ENCODE peak calls at places on chromosomes 3 and 15, in five cellular contexts. W is AG10803, B is BE2C, G is AG08395, J is adrenal gland. V is an unnamed sample.
A peak's percentile ranks its signal among the peaks of the same experiment; 100 is the strongest.

GRCh38 chr3:33949074-33949473 is 150.6 kb downstream of the PDCD6IP start:
- DNase-seq in G (no peak), W (no peak), B (no peak), J (no peak), V (no peak)

GRCh38 chr3:112767177-112767576 is 79.5 kb downstream of the CD200R1L start:
- DNase-seq in G (peak; percentile 20), J (no peak), W (peak; percentile 55), B (no peak), V (no peak)

GRCh38 chr3:43867673-43868072 is 176.9 kb downstream of the ABHD5 start:
- DNase-seq in J (peak; percentile 51), G (peak; percentile 72), W (peak; percentile 97), B (no peak), V (no peak)

GRCh38 chr3:42005426-42005825 is 43.5 kb upstream of the ULK4 start:
- DNase-seq in J (no peak), W (no peak), B (no peak), G (no peak), V (no peak)

GRCh38 chr3:8641472-8641871 is 3.1 kb downstream of the SSUH2 start:
- DNase-seq in B (no peak), J (no peak), G (no peak), W (no peak), V (no peak)

GRCh38 chr3:43707998-43708397 is 17.3 kb downstream of the ABHD5 start:
- DNase-seq in B (no peak), W (peak; percentile 86), G (peak; percentile 85), J (no peak), V (no peak)

GRCh38 chr15:75455982-75456531 is 4.6 kb upstream of the SIN3A start:
- DNase-seq in W (peak; percentile 49), G (peak; percentile 42), J (peak; percentile 61), B (no peak), V (peak; percentile 64)

GRCh38 chr3:128879991-128880390 is 571 bp downstream of the ACAD9 start:
- DNase-seq in J (no peak), W (no peak), G (peak; percentile 5), B (no peak), V (no peak)

GRCh38 chr3:100106531-100107155 is 7.7 kb downstream of the FILIP1L start:
- DNase-seq in J (no peak), B (no peak), W (peak; percentile 40), G (no peak), V (no peak)

GRCh38 chr3:122668930-122669730 is 11.5 kb upstream of the PARP14 start:
- DNase-seq in G (peak; percentile 47), W (peak; percentile 61), B (no peak), J (no peak), V (no peak)

GRCh38 chr3:84967767-84968581 is 9.2 kb downstream of the CADM2 start:
- DNase-seq in J (no peak), B (no peak), G (no peak), W (peak; percentile 0), V (no peak)

GRCh38 chr3:160618363-160618762 is 53.0 kb upstream of the KPNA4 start:
- DNase-seq in J (no peak), B (no peak), G (no peak), W (no peak), V (no peak)

GRCh38 chr3:186411994-186412393 is 50.0 kb upstream of the DGKG start:
- DNase-seq in B (no peak), W (no peak), J (no peak), G (no peak), V (no peak)

GRCh38 chr3:150757768-150758167 is 5.2 kb downstream of the SIAH2 start:
- DNase-seq in G (no peak), W (no peak), B (no peak), J (no peak), V (no peak)

GRCh38 chr3:43706342-43706741 is 15.6 kb downstream of the ABHD5 start:
- DNase-seq in J (no peak), B (no peak), G (no peak), W (no peak), V (no peak)

GRCh38 chr3:42728668-42729364 is 26.2 kb upstream of the HHATL start:
- DNase-seq in G (no peak), B (no peak), J (no peak), W (no peak), V (no peak)

GRCh38 chr3:62139957-62140356 is 233.4 kb downstream of the FEZF2 start:
- DNase-seq in W (peak; percentile 25), B (no peak), G (no peak), J (no peak), V (no peak)

GRCh38 chr15:39860200-39860599 is 59.9 kb downstream of the GPR176 start:
- DNase-seq in G (no peak), W (peak; percentile 63), J (peak; percentile 14), B (no peak), V (no peak)

GRCh38 chr3:114308377-114308776 is 14.5 kb downstream of the TIGIT start:
- DNase-seq in G (no peak), B (no peak), J (no peak), W (no peak), V (no peak)

GRCh38 chr3:57864853-57865252 is 108.7 kb downstream of the SLMAP start:
- DNase-seq in G (peak; percentile 10), B (no peak), J (no peak), W (peak; percentile 49), V (no peak)

GRCh38 chr3:32432711-32433530 is 41.3 kb downstream of the CMTM7 start:
- DNase-seq in B (no peak), G (no peak), J (no peak), W (peak; percentile 50), V (no peak)

GRCh38 chr3:60000311-60001105 is 950.7 kb upstream of the CFAP20DC start:
- DNase-seq in G (no peak), J (no peak), W (no peak), B (no peak), V (no peak)

GRCh38 chr15:97547381-97547780 is 413.1 kb upstream of the ARRDC4 start:
- DNase-seq in J (no peak), G (no peak), B (no peak), W (no peak), V (no peak)

GRCh38 chr3:77256584-77257488 is 216.9 kb downstream of the ROBO2 start:
- DNase-seq in W (no peak), B (peak; percentile 43), J (no peak), G (no peak), V (no peak)

GRCh38 chr15:92733934-92734521 is 78.5 kb upstream of the FAM174B start:
- DNase-seq in B (peak; percentile 48), J (peak; percentile 36), W (peak; percentile 25), G (peak; percentile 21), V (no peak)

GRCh38 chr3:188700497-188700896 is 471.3 kb upstream of the TPRG1 start:
- DNase-seq in W (no peak), B (no peak), G (no peak), J (no peak), V (no peak)

GRCh38 chr3:113747719-113748046 is 848 bp downstream of the ATP6V1A start:
- DNase-seq in W (peak; percentile 15), B (no peak), G (no peak), J (no peak), V (no peak)

GRCh38 chr3:69282191-69282590 is 103.7 kb downstream of the FRMD4B start:
- DNase-seq in G (no peak), W (no peak), J (no peak), B (no peak), V (no peak)

GRCh38 chr15:57878573-57878972 is 172.1 kb downstream of the POLR2M start:
- DNase-seq in G (no peak), J (no peak), W (no peak), B (no peak), V (no peak)

GRCh38 chr3:103949690-103950089 is 1417.0 kb upstream of the ALCAM start:
- DNase-seq in G (no peak), B (no peak), J (no peak), W (no peak), V (no peak)

GRCh38 chr3:31341130-31341529 is 191.6 kb upstream of the STT3B start:
- DNase-seq in G (peak; percentile 8), B (peak; percentile 3), J (no peak), W (no peak), V (no peak)

GRCh38 chr15:71080705-71081104 is 34.6 kb upstream of the THSD4 start:
- DNase-seq in G (peak; percentile 81), B (no peak), W (peak; percentile 95), J (no peak), V (no peak)

GRCh38 chr15:98785408-98785795 is 137.1 kb downstream of the IGF1R start:
- DNase-seq in B (no peak), G (no peak), J (no peak), W (no peak), V (no peak)